ENCODE peak calls at places on chromosomes 6 and 20, in six cellular contexts. Q is Panc1, B is SK-N-SH, G is tibial nerve, Z is gastrocnemius medialis, N is heart left ventricle. P is an unnamed sample.

GRCh38 chr6:91487729-91488392 is 901.0 kb upstream of the MAP3K7 start:
- DNase-seq in Q (no peak), Z (no peak), B (no peak), G (no peak), N (no peak), P (no peak)

GRCh38 chr20:1280421-1281102 is 14.5 kb downstream of the SNPH start:
- DNase-seq in B (no peak), G (no peak), N (no peak), Q (no peak), Z (peak; percentile 68), P (no peak)

GRCh38 chr6:77511860-77512259 is 48.6 kb upstream of the HTR1B start:
- DNase-seq in G (no peak), N (no peak), B (no peak), Q (no peak), Z (no peak), P (no peak)

GRCh38 chr20:50056408-50056926 is 56.5 kb downstream of the UBE2V1 start:
- DNase-seq in B (no peak), Q (no peak), G (no peak), N (no peak), Z (no peak), P (no peak)

GRCh38 chr6:39979461-39980328 is 45.4 kb upstream of the MOCS1 start:
- DNase-seq in N (no peak), B (no peak), Q (no peak), Z (no peak), G (peak; percentile 23), P (peak; percentile 64)

GRCh38 chr6:158769228-158769627 is 49.9 kb downstream of the EZR start:
- DNase-seq in Q (no peak), G (no peak), N (peak; percentile 73), Z (peak; percentile 13), B (no peak), P (no peak)

GRCh38 chr6:70099732-70100131 is 203.2 kb downstream of the COL9A1 start:
- DNase-seq in N (no peak), Q (no peak), G (no peak), B (no peak), Z (no peak), P (no peak)

GRCh38 chr6:151749341-151749740 is 58.1 kb upstream of the ESR1 start:
- DNase-seq in B (no peak), Q (no peak), N (no peak), G (no peak), Z (no peak), P (no peak)

GRCh38 chr6:14091329-14091978 is 26.1 kb upstream of the CD83 start:
- DNase-seq in G (no peak), N (no peak), B (no peak), Z (no peak), Q (no peak), P (no peak)

GRCh38 chr6:107560657-107561056 is 70.7 kb downstream of the SOBP start:
- DNase-seq in N (peak; percentile 32), B (no peak), Q (no peak), G (peak; percentile 8), Z (no peak), P (no peak)

GRCh38 chr6:157229219-157229607 is 94.1 kb downstream of the TMEM242 start:
- DNase-seq in Q (no peak), N (no peak), B (peak; percentile 60), G (no peak), Z (no peak), P (no peak)

GRCh38 chr6:131231103-131231502 is 95.8 kb downstream of the AKAP7 start:
- DNase-seq in Q (no peak), N (no peak), Z (no peak), G (no peak), B (no peak), P (no peak)

GRCh38 chr6:138588805-138589434 is 89.6 kb upstream of the NHSL1 start:
- DNase-seq in Q (peak; percentile 74), Z (no peak), N (peak; percentile 58), G (peak; percentile 70), B (peak; percentile 61), P (no peak)

GRCh38 chr6:84618046-84618752 is 146.2 kb downstream of the TBX18 start:
- DNase-seq in Z (no peak), N (no peak), G (no peak), Q (no peak), B (no peak), P (no peak)

GRCh38 chr20:32743237-32744112 is at the start of gene COMMD7:
- DNase-seq in Z (peak; percentile 24), G (peak; percentile 30), N (peak; percentile 69), Q (no peak), B (peak; percentile 86), P (no peak)

GRCh38 chr6:52135217-52135616 is 47.8 kb upstream of the PKHD1 start:
- DNase-seq in B (no peak), Q (no peak), G (no peak), N (no peak), Z (no peak), P (peak; percentile 45)

GRCh38 chr6:111207141-111207858 is 120.0 kb downstream of the SLC16A10 start:
- DNase-seq in Q (no peak), N (no peak), Z (no peak), B (no peak), G (no peak), P (no peak)

GRCh38 chr20:43669332-43669731 is 2.4 kb downstream of the MYBL2 start:
- DNase-seq in N (no peak), Q (no peak), G (no peak), Z (no peak), B (no peak), P (no peak)

GRCh38 chr6:139323511-139324445 is 32.0 kb upstream of the TXLNB start:
- DNase-seq in B (peak; percentile 7), Q (no peak), N (peak; percentile 76), G (peak; percentile 76), Z (peak; percentile 56), P (peak; percentile 94)

GRCh38 chr6:159871911-159872310 is 18.9 kb upstream of the MAS1 start:
- DNase-seq in N (no peak), G (no peak), Z (no peak), Q (no peak), B (no peak), P (no peak)

GRCh38 chr6:69630767-69631166 is 166.0 kb downstream of the LMBRD1 start:
- DNase-seq in Q (no peak), G (no peak), B (no peak), Z (no peak), N (no peak), P (no peak)

GRCh38 chr6:134166529-134167221 is 114.3 kb upstream of the SLC2A12 start:
- DNase-seq in G (no peak), Z (no peak), B (no peak), Q (no peak), N (no peak), P (no peak)

GRCh38 chr6:156028310-156029131 is 572.9 kb upstream of the NOX3 start:
- DNase-seq in N (no peak), Q (no peak), Z (no peak), B (peak; percentile 66), G (no peak), P (no peak)

GRCh38 chr6:121573466-121573865 is 138.0 kb downstream of the GJA1 start:
- DNase-seq in G (no peak), N (no peak), Z (no peak), B (no peak), Q (no peak), P (no peak)

GRCh38 chr20:3172933-3173581 is at the start of gene LZTS3:
- DNase-seq in N (peak; percentile 74), B (peak; percentile 94), G (peak; percentile 66), Z (peak; percentile 57), Q (no peak), P (no peak)

DNA sequence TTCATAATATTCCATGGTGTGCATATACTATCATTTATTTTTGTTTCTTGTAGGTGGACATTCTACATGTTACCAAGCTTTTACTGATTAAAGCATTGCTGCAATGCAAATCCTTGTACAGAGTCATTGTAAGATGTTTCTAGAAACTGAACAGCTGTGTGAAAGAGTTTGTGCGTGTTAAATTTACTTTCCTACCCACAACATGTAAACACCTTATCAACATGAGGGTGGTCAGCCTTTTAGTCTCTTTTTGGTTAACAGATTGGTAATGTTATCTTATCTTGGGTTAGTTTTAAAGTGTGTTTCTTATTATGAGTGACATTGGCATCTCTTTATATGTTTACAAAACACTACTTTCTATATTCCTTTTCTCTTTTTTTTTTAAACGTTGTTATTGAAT is 112.4 kb downstream of the TCP11 start:
- DNase-seq in B (no peak), Q (no peak), Z (no peak), G (no peak), N (no peak), P (no peak)
- H3K4me1 ChIP-seq in B (peaks cover 9% of the 10 kb centered on the region), Q (peaks cover 2% of the 10 kb centered on the region), Z (peaks cover 46% of the 10 kb centered on the region), G (peaks cover 92% of the 10 kb centered on the region), N (peaks cover 81% of the 10 kb centered on the region), P (peaks cover 98% of the 10 kb centered on the region)

GRCh38 chr6:73585566-73586415 is 65.0 kb upstream of the EEF1A1 start:
- DNase-seq in Z (peak; percentile 35), Q (peak; percentile 68), B (no peak), N (no peak), G (peak; percentile 69), P (no peak)

GRCh38 chr6:73581293-73581692 is 60.5 kb upstream of the EEF1A1 start:
- DNase-seq in Z (no peak), G (no peak), B (no peak), Q (no peak), N (no peak), P (no peak)

GRCh38 chr6:73580247-73581149 is 59.7 kb upstream of the EEF1A1 start:
- DNase-seq in Q (peak; percentile 98), Z (peak; percentile 67), B (peak; percentile 36), N (peak; percentile 88), G (peak; percentile 78), P (peak; percentile 96)

DNA sequence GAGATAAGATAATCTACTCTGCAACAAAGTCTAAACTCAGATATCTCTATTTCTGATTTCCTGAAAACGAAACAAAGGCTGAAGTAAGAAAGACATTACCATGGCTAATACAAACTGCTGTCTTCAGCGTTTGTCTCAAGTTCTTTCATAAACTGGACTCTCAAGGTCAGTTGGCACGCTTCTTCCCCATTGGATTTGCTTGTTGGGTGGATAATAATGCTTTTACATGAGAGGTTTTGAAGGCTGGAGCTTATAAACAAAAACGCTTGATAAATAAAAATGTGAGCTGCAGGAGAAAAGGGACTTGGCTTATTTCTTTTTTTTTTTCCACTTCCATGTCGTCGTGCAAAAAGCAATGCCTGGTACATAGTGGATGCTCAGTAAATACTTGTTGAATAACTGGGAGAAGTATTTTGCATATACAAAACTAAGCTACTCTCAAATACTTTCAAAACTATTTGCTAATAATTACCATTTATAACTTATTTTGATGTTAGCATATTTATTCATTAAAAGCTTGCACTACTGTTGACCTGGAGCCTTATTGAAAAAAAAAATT is 65.7 kb upstream of the EEF1A1 start:
- DNase-seq in G (peak; percentile 43), Z (no peak), B (no peak), Q (no peak), N (no peak), P (no peak)
- H3K4me1 ChIP-seq in G (peaks cover 21% of the 10 kb centered on the region), Z (peaks cover 11% of the 10 kb centered on the region), B (peaks cover 2% of the 10 kb centered on the region), Q (peaks cover 29% of the 10 kb centered on the region), N (peaks cover 28% of the 10 kb centered on the region), P (peaks cover 30% of the 10 kb centered on the region)

GRCh38 chr6:137493218-137494038 is 766 bp downstream of the OLIG3 start:
- DNase-seq in B (no peak), N (no peak), Z (peak; percentile 49), Q (no peak), G (no peak), P (peak; percentile 90)
- H3K4me1 ChIP-seq in B (no peaks in the 10 kb centered on the region), N (peaks cover 56% of the 10 kb centered on the region), Z (peaks cover 16% of the 10 kb centered on the region), Q (no peaks in the 10 kb centered on the region), G (peaks cover 69% of the 10 kb centered on the region), P (peaks cover 68% of the 10 kb centered on the region)

DNA sequence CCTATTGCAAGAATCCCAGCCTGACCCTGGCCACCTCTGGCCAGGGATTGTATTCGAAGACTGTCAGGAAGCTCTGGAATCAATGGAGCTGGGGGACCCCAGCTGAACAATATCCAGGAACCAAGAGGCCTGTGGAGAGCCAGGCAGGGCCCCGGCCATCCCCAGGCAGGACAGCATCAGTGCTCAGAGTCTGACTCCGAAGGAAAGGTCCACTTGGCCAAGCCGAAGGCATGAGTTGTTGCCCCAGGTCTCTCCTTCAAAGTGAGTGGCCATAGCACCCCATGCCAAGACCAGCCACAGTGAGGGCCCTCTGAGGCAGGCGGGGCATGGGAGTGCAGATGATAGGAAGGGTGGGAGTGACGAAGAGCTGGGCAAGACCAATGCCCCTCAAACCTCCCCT is 193.1 kb downstream of the CDH4 start:
- DNase-seq in Z (no peak), G (no peak), N (no peak), B (no peak), Q (no peak), P (no peak)
- H3K4me1 ChIP-seq in Z (no peaks in the 10 kb centered on the region), G (no peaks in the 10 kb centered on the region), N (no peaks in the 10 kb centered on the region), B (no peaks in the 10 kb centered on the region), Q (no peaks in the 10 kb centered on the region), P (no peaks in the 10 kb centered on the region)

P was measured in esophagus muscularis mucosa.